ENCODE peak calls at places on chromosomes 4 and X, in eight cellular contexts. E is cardiac muscle cell, Y is dorsolateral prefrontal cortex, D is uterus, M is PC-3, L is K562, F is BJ, K is pancreas. O is an unnamed sample.
A peak's percentile ranks its signal among the peaks of the same experiment; 100 is the strongest.

GRCh38 chr4:138114434-138114833 is 127.7 kb downstream of the SLC7A11 start:
- DNase-seq in D (no peak), F (no peak), L (no peak), E (peak; percentile 11), Y (no peak), K (no peak), M (no peak), O (no peak)

GRCh38 chrX:22699591-22700091 is 300.1 kb upstream of the DDX53 start:
- DNase-seq in Y (no peak), F (no peak), L (no peak), E (no peak), M (peak; percentile 2), K (no peak), D (no peak), O (no peak)

GRCh38 chr4:14018191-14018853 is 390.8 kb upstream of the BOD1L1 start:
- DNase-seq in L (no peak), D (no peak), E (no peak), Y (no peak), F (no peak), K (no peak), M (no peak), O (no peak)

GRCh38 chr4:156642161-156642560 is 329.4 kb downstream of the PDGFC start:
- DNase-seq in Y (no peak), D (no peak), M (no peak), E (no peak), F (no peak), L (no peak), K (no peak), O (no peak)

GRCh38 chr4:70994069-70994366 is 569 bp downstream of the DCK start:
- DNase-seq in Y (no peak), M (no peak), F (no peak), L (peak; percentile 51), E (no peak), D (no peak), K (no peak), O (no peak)

GRCh38 chr4:115596265-115597001 is 483.0 kb upstream of the NDST4 start:
- DNase-seq in D (no peak), Y (no peak), E (no peak), L (no peak), F (no peak), K (no peak), M (no peak), O (no peak)

GRCh38 chr4:151173751-151174325 is 74.4 kb downstream of the RPS3A start:
- DNase-seq in K (no peak), L (no peak), M (no peak), Y (no peak), F (no peak), D (peak; percentile 80), E (peak; percentile 95), O (no peak)

GRCh38 chr4:174099712-174100111 is 183.8 kb downstream of the FBXO8 start:
- DNase-seq in D (no peak), Y (no peak), E (no peak), K (no peak), L (no peak), M (no peak), F (no peak), O (no peak)

GRCh38 chrX:19708683-19709082 is 178.7 kb downstream of the SH3KBP1 start:
- DNase-seq in F (no peak), K (no peak), E (no peak), M (no peak), L (no peak), D (no peak), Y (no peak), O (no peak)

GRCh38 chrX:36867143-36867542 is 141.0 kb upstream of the FAM47C start:
- DNase-seq in E (peak; percentile 27), M (peak; percentile 64), K (no peak), L (peak; percentile 7), D (no peak), Y (no peak), F (no peak), O (no peak)

GRCh38 chrX:153631931-153632611 is 14.9 kb upstream of the DUSP9 start:
- DNase-seq in F (no peak), L (no peak), K (peak; percentile 52), D (no peak), Y (no peak), E (no peak), M (no peak), O (no peak)

GRCh38 chr4:140884431-140885058 is 128.4 kb upstream of the TBC1D9 start:
- DNase-seq in F (no peak), E (peak; percentile 86), D (no peak), L (peak; percentile 29), K (no peak), M (peak; percentile 79), Y (peak; percentile 30), O (peak; percentile 73)

GRCh38 chrX:72245461-72246089 is 6.7 kb upstream of the ERCC6L start:
- DNase-seq in E (peak; percentile 71), Y (peak; percentile 53), D (no peak), M (peak; percentile 78), F (no peak), K (no peak), L (peak; percentile 70), O (peak; percentile 80)

GRCh38 chr4:84944952-84945351 is 21.5 kb downstream of the WDFY3 start:
- DNase-seq in F (no peak), L (no peak), D (no peak), E (peak; percentile 11), M (no peak), Y (no peak), K (no peak), O (no peak)

GRCh38 chrX:150694738-150695410 is 1.7 kb downstream of the MTMR1 start:
- DNase-seq in K (no peak), L (peak; percentile 17), F (no peak), E (no peak), Y (no peak), M (no peak), D (no peak), O (no peak)

GRCh38 chrX:150693782-150694574 is 782 bp downstream of the MTMR1 start:
- DNase-seq in E (peak; percentile 21), Y (no peak), M (peak; percentile 91), D (peak; percentile 26), L (peak; percentile 87), F (peak; percentile 61), K (peak; percentile 90), O (peak; percentile 94)

GRCh38 chrX:150697641-150698040 is 4.4 kb downstream of the MTMR1 start:
- DNase-seq in M (no peak), F (no peak), E (no peak), D (no peak), Y (no peak), K (no peak), L (no peak), O (no peak)

GRCh38 chrX:150696264-150696789 is 3.1 kb downstream of the MTMR1 start:
- DNase-seq in D (no peak), L (no peak), E (no peak), M (no peak), Y (no peak), F (no peak), K (no peak), O (no peak)

DNA sequence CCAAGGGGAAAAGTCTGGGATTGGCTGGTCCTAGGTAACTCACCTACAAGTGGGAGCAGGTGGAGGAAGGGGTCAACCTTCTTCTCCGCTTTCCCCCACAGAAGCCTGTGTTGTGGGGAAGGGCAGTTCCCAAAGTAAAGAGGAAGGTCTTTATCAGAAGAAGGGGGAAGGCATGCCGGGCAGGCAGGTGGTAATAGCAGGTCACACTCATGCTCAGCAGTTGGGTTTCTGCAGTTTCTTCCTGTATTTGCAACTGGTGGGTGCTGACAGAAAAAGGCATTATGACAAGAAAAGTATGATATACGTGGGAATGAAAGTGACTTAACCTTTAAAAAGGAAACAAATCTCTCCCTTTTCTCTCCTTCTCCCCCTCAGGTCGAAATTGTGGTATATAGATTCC is 3.6 kb downstream of the MTMR1 start:
- DNase-seq in D (no peak), E (no peak), K (no peak), L (no peak), Y (no peak), M (no peak), F (no peak), O (no peak)
- H3K4me3 ChIP-seq in D (no peak overlapping the region), E (no peak overlapping the region), K (no peak overlapping the region), L (no peak overlapping the region), Y (no peak overlapping the region), M (no peak overlapping the region), F (no peak overlapping the region), O (no peak overlapping the region)

DNA sequence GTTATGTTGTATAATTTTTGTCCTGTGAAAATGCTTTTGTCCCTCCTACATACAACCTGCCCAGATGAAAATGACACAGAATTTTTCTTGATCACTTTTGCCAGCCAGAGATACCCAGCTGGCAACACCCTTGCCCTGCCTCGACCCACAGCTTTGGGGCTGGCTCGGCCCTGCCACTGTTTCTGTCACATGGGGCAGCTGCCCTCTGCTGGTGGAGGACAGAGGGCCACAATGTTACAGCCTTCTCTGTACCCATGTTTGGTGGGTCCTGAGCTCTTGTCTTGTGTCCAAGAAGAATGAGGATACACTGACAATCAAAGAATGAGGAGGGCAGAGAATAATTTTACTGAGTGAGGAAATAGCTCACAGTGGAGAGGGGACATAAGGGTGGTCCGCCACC is 31.1 kb downstream of the BMP15 start:
- DNase-seq in M (peak; percentile 3), Y (no peak), F (no peak), K (peak; percentile 27), D (no peak), E (peak; percentile 0), L (no peak), O (peak; percentile 5)
- TF ChIP-seq CTCF in M (peak; percentile 51), Y (peak; percentile 10), F (peak; percentile 29), K (no peak), D (no peak), E (peak; percentile 31), L (peak; percentile 40), O (peak; percentile 63)

DNA sequence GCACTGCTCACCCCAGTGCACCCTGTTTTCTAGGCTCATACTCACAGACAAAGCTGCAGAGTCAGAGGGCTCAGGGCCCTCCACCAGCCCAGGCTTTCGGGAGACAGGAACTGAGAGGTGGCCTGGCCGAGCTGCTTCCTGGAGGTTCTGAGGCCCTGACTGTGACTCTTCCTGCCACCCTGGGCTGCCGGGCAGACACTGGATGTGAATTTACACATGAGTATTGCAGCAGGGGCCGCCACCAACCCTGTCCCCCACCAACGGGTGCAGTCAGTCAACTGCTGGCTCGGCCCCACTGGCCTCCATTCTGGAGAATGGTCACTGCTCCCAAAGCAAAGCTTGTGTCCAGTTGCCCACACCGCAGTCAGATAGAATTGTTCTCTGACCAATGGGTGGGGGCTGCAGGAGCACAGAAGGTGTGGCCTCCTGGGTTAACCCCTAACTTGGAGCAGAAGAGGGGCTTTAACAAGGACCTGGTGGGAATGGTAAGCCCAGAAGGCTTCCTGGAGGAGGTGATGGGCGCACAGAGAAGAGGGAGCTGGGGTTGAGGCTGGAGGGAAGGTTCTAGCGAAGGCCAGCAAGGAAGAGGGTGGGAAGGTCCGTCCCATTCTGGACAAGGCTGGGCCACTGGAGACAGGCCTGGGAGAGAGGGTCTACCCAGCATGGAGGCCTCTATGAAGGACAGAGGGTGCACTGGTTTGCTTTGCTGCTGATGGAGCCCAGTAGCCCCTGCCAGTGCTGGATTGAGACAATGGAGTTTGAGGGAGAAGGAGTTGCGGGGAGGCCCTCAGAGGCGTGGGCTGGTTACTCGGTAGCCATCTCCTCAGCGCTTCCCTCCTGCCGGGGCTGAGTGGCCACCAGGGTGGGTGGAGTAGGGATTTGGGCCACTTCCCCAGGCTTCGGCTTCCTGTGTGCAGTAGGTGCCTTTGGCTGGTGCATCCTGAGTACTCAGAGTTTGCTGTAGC is 135.3 kb downstream of the CPZ start:
- DNase-seq in L (no peak), F (no peak), Y (peak; percentile 11), K (no peak), E (no peak), M (no peak), D (no peak), O (no peak)
- H3K27me3 ChIP-seq in L (no peaks in the 10 kb centered on the region), F (peaks cover 3% of the 10 kb centered on the region), Y (peaks cover 23% of the 10 kb centered on the region), K (no peaks in the 10 kb centered on the region), E (peaks cover 3% of the 10 kb centered on the region), M (peaks cover 31% of the 10 kb centered on the region), D (no peaks in the 10 kb centered on the region), O (no peaks in the 10 kb centered on the region)

GRCh38 chr4:3481113-3481531 is 18.0 kb downstream of the DOK7 start:
- DNase-seq in F (no peak), D (no peak), L (no peak), M (no peak), E (no peak), Y (no peak), K (peak; percentile 70), O (no peak)
- H3K4me3 ChIP-seq in F (no peak overlapping the region), D (no peak overlapping the region), L (no peak overlapping the region), M (no peak overlapping the region), E (no peak overlapping the region), Y (no peak overlapping the region), K (no peak overlapping the region), O (no peak overlapping the region)